ENCODE peak calls at places on chromosomes 12 and 14, in four cellular contexts. One of them, this sample, is unnamed. For H3K4me1, the result is how much of the 10 kb centered on the place peaks cover.

GRCh38 chr12:76637807-76638206 is 78.2 kb upstream of the OSBPL8 start:
- DNase-seq in mammary epithelial cell: peak
- DNase-seq in PC-9: no peak
- DNase-seq in CD8-positive, alpha-beta T cell: no peak
- DNase-seq in this sample: no peak

GRCh38 chr12:100993916-100994315 is 199.3 kb downstream of the ANO4 start:
- DNase-seq in mammary epithelial cell: no peak
- DNase-seq in PC-9: no peak
- DNase-seq in CD8-positive, alpha-beta T cell: no peak
- DNase-seq in this sample: no peak

GRCh38 chr12:62799126-62799736 is 135.7 kb downstream of the PPM1H start:
- DNase-seq in mammary epithelial cell: peak
- DNase-seq in PC-9: peak
- DNase-seq in CD8-positive, alpha-beta T cell: peak
- DNase-seq in this sample: peak

GRCh38 chr14:64649383-64649998 is 54.7 kb upstream of the PLEKHG3 start:
- DNase-seq in mammary epithelial cell: no peak
- DNase-seq in PC-9: no peak
- DNase-seq in CD8-positive, alpha-beta T cell: no peak
- DNase-seq in this sample: no peak

GRCh38 chr14:91883770-91884169 is 16.4 kb upstream of the TC2N start:
- DNase-seq in mammary epithelial cell: no peak
- DNase-seq in PC-9: no peak
- DNase-seq in CD8-positive, alpha-beta T cell: no peak
- DNase-seq in this sample: no peak

GRCh38 chr14:97446087-97446486 is 648.9 kb downstream of the VRK1 start:
- DNase-seq in mammary epithelial cell: no peak
- DNase-seq in PC-9: no peak
- DNase-seq in CD8-positive, alpha-beta T cell: no peak
- DNase-seq in this sample: no peak

GRCh38 chr12:111664961-111665865 is 20.5 kb downstream of the BRAP start:
- DNase-seq in mammary epithelial cell: no peak
- DNase-seq in PC-9: no peak
- DNase-seq in CD8-positive, alpha-beta T cell: no peak
- DNase-seq in this sample: no peak

GRCh38 chr12:93379432-93380308 is 1.9 kb downstream of the NUDT4 start:
- DNase-seq in mammary epithelial cell: peak
- DNase-seq in PC-9: no peak
- DNase-seq in CD8-positive, alpha-beta T cell: no peak
- DNase-seq in this sample: no peak

GRCh38 chr14:75720828-75721227 is 59.8 kb downstream of the TTLL5 start:
- DNase-seq in mammary epithelial cell: peak
- DNase-seq in PC-9: no peak
- DNase-seq in CD8-positive, alpha-beta T cell: no peak
- DNase-seq in this sample: no peak

GRCh38 chr12:54159140-54159539 is 29.6 kb downstream of the SMUG1 start:
- DNase-seq in mammary epithelial cell: peak
- DNase-seq in PC-9: no peak
- DNase-seq in CD8-positive, alpha-beta T cell: peak
- DNase-seq in this sample: no peak

GRCh38 chr14:79483472-79483871 is 727.8 kb downstream of the DIO2 start:
- DNase-seq in mammary epithelial cell: no peak
- DNase-seq in PC-9: no peak
- DNase-seq in CD8-positive, alpha-beta T cell: no peak
- DNase-seq in this sample: no peak

GRCh38 chr12:51631021-51631420 is 40.0 kb downstream of the SCN8A start:
- DNase-seq in mammary epithelial cell: no peak
- DNase-seq in PC-9: no peak
- DNase-seq in CD8-positive, alpha-beta T cell: no peak
- DNase-seq in this sample: no peak

GRCh38 chr12:79451988-79452387 is 238.8 kb downstream of the PAWR start:
- DNase-seq in mammary epithelial cell: peak
- DNase-seq in PC-9: peak
- DNase-seq in CD8-positive, alpha-beta T cell: no peak
- DNase-seq in this sample: no peak

GRCh38 chr12:123115409-123116111 is 35.3 kb downstream of the PITPNM2 start:
- DNase-seq in mammary epithelial cell: peak
- DNase-seq in PC-9: no peak
- DNase-seq in CD8-positive, alpha-beta T cell: peak
- DNase-seq in this sample: no peak

GRCh38 chr12:82880442-82880901 is 193.8 kb downstream of the TMTC2 start:
- DNase-seq in mammary epithelial cell: no peak
- DNase-seq in PC-9: no peak
- DNase-seq in CD8-positive, alpha-beta T cell: no peak
- DNase-seq in this sample: no peak

GRCh38 chr12:63907561-63907960 is 63.1 kb downstream of the SRGAP1 start:
- DNase-seq in mammary epithelial cell: no peak
- DNase-seq in PC-9: no peak
- DNase-seq in CD8-positive, alpha-beta T cell: no peak
- DNase-seq in this sample: no peak

GRCh38 chr12:90712671-90713070 is 242.3 kb downstream of the CCER1 start:
- DNase-seq in mammary epithelial cell: no peak
- DNase-seq in PC-9: no peak
- DNase-seq in CD8-positive, alpha-beta T cell: no peak
- DNase-seq in this sample: no peak

GRCh38 chr14:25132734-25133422 is 82.9 kb upstream of the STXBP6 start:
- DNase-seq in mammary epithelial cell: peak
- DNase-seq in PC-9: peak
- DNase-seq in CD8-positive, alpha-beta T cell: peak
- DNase-seq in this sample: peak

GRCh38 chr14:81187832-81188522 is 32.8 kb downstream of the GTF2A1 start:
- DNase-seq in mammary epithelial cell: no peak
- DNase-seq in PC-9: no peak
- DNase-seq in CD8-positive, alpha-beta T cell: no peak
- DNase-seq in this sample: no peak

GRCh38 chr12:7797698-7798398 is 8.6 kb downstream of the NANOG start:
- DNase-seq in mammary epithelial cell: peak
- DNase-seq in PC-9: no peak
- DNase-seq in CD8-positive, alpha-beta T cell: no peak
- DNase-seq in this sample: no peak

GRCh38 chr12:2693204-2693860 is 101.4 kb upstream of the FKBP4 start:
- DNase-seq in mammary epithelial cell: no peak
- DNase-seq in PC-9: no peak
- DNase-seq in CD8-positive, alpha-beta T cell: no peak
- DNase-seq in this sample: no peak

GRCh38 chr12:2690348-2691000 is 104.3 kb upstream of the FKBP4 start:
- DNase-seq in mammary epithelial cell: no peak
- DNase-seq in PC-9: no peak
- DNase-seq in CD8-positive, alpha-beta T cell: no peak
- DNase-seq in this sample: no peak

GRCh38 chr12:2691340-2692111 is 103.2 kb upstream of the FKBP4 start:
- DNase-seq in mammary epithelial cell: no peak
- DNase-seq in PC-9: no peak
- DNase-seq in CD8-positive, alpha-beta T cell: peak
- DNase-seq in this sample: peak

GRCh38 chr12:2691001-2691339 is 103.8 kb upstream of the FKBP4 start:
- DNase-seq in mammary epithelial cell: no peak
- DNase-seq in PC-9: no peak
- DNase-seq in CD8-positive, alpha-beta T cell: peak
- DNase-seq in this sample: peak

GRCh38 chr12:2692156-2692555 is 102.6 kb upstream of the FKBP4 start:
- DNase-seq in mammary epithelial cell: no peak
- DNase-seq in PC-9: no peak
- DNase-seq in CD8-positive, alpha-beta T cell: peak
- DNase-seq in this sample: no peak
- H3K4me3 ChIP-seq in mammary epithelial cell: no peak
- H3K4me3 ChIP-seq in PC-9: no peak
- H3K4me3 ChIP-seq in CD8-positive, alpha-beta T cell: peak
- H3K4me3 ChIP-seq in this sample: peak

GRCh38 chr12:109488051-109488665 is 10.7 kb downstream of the UBE3B start:
- DNase-seq in mammary epithelial cell: no peak
- DNase-seq in PC-9: no peak
- DNase-seq in CD8-positive, alpha-beta T cell: no peak
- DNase-seq in this sample: no peak
- H3K4me1 ChIP-seq in mammary epithelial cell: under half
- H3K4me1 ChIP-seq in PC-9: under half
- H3K4me1 ChIP-seq in CD8-positive, alpha-beta T cell: under half
- H3K4me1 ChIP-seq in this sample: under half

GRCh38 chr12:113271853-113272561 is 50.7 kb downstream of the TPCN1 start:
- DNase-seq in mammary epithelial cell: peak
- DNase-seq in PC-9: no peak
- DNase-seq in CD8-positive, alpha-beta T cell: no peak
- DNase-seq in this sample: peak
- H3K27ac ChIP-seq in mammary epithelial cell: no peak
- H3K27ac ChIP-seq in PC-9: no peak
- H3K27ac ChIP-seq in CD8-positive, alpha-beta T cell: no peak
- H3K27ac ChIP-seq in this sample: no peak

DNA sequence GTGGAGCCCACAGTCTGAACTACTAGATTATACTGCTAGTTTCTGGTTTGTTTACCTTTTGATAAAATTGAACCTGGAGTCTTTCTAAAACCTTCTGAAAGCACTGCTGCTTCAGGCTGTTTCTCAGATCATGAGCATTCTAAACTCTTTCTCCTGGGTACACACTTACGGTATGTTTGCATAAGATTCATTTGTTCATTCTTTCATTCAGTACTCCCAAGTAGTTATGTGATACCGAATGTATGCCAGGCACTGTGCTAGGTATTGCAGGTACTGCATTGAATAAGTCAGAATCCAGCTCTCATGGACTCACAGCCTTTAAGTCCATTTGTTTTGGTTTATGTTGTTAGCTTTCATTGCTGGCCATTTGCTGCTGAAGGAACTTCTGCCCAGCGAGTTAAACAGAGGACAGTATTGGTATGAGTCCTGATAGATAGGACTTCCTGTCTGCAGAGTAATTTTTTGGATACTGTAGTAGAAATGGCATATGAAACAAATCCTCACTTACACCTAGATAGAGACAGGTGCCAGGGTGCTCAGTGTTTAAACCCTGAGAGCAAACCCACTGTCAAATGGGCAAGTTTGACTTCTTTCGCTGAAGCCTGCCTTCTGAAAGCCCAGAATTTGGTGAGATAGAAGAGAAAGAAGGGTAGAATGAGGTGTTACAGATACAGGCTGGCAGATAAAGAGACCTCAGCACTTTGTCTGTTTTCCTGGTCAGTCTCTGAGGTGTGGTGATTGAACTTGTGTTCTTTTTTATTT is 2.1 kb downstream of the SUSD6 start:
- DNase-seq in mammary epithelial cell: no peak
- DNase-seq in PC-9: no peak
- DNase-seq in CD8-positive, alpha-beta T cell: no peak
- DNase-seq in this sample: no peak
- H3K4me3 ChIP-seq in mammary epithelial cell: peak
- H3K4me3 ChIP-seq in PC-9: no peak
- H3K4me3 ChIP-seq in CD8-positive, alpha-beta T cell: peak
- H3K4me3 ChIP-seq in this sample: peak

GRCh38 chr12:26116829-26117228 is 8.0 kb downstream of the BHLHE41 start:
- DNase-seq in mammary epithelial cell: peak
- DNase-seq in PC-9: no peak
- DNase-seq in CD8-positive, alpha-beta T cell: no peak
- DNase-seq in this sample: no peak

GRCh38 chr12:26118356-26118755 is 6.5 kb downstream of the BHLHE41 start:
- DNase-seq in mammary epithelial cell: no peak
- DNase-seq in PC-9: no peak
- DNase-seq in CD8-positive, alpha-beta T cell: no peak
- DNase-seq in this sample: no peak

GRCh38 chr12:26119391-26119981 is 5.4 kb downstream of the BHLHE41 start:
- DNase-seq in mammary epithelial cell: peak
- DNase-seq in PC-9: no peak
- DNase-seq in CD8-positive, alpha-beta T cell: no peak
- DNase-seq in this sample: no peak

GRCh38 chr12:26114720-26115406 is 10.0 kb downstream of the BHLHE41 start:
- DNase-seq in mammary epithelial cell: no peak
- DNase-seq in PC-9: no peak
- DNase-seq in CD8-positive, alpha-beta T cell: no peak
- DNase-seq in this sample: no peak

DNA sequence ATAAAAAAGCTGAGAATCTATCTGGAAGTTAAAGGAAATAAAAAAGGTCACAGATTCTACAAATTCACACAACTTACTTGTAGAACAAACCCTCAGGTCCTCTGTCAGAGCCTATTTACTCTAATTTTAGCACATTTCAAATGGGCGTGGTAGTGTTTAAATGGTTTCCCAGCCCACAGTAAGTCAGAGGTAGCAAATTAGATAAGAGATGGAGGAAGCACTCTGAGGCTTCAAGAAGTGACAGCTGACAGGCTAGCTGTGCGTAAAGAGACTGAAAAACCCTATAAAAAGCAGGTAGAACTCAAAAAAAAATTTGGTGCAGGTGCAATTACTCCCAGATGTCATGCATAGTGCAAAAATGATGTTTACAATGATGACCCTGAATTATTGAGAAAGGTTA is 7.5 kb downstream of the BHLHE41 start:
- DNase-seq in mammary epithelial cell: no peak
- DNase-seq in PC-9: no peak
- DNase-seq in CD8-positive, alpha-beta T cell: no peak
- DNase-seq in this sample: no peak
- H3K4me1 ChIP-seq in mammary epithelial cell: half or more
- H3K4me1 ChIP-seq in PC-9: half or more
- H3K4me1 ChIP-seq in CD8-positive, alpha-beta T cell: under half
- H3K4me1 ChIP-seq in this sample: under half

GRCh38 chr12:57891639-57892228 is 45.2 kb upstream of the CTDSP2 start:
- DNase-seq in mammary epithelial cell: no peak
- DNase-seq in PC-9: no peak
- DNase-seq in CD8-positive, alpha-beta T cell: no peak
- DNase-seq in this sample: no peak

GRCh38 chr12:57895337-57896138 is 45.8 kb upstream of the ATP23 start:
- DNase-seq in mammary epithelial cell: no peak
- DNase-seq in PC-9: no peak
- DNase-seq in CD8-positive, alpha-beta T cell: no peak
- DNase-seq in this sample: no peak

GRCh38 chr12:57892232-57892987 is 45.9 kb upstream of the CTDSP2 start:
- DNase-seq in mammary epithelial cell: no peak
- DNase-seq in PC-9: no peak
- DNase-seq in CD8-positive, alpha-beta T cell: no peak
- DNase-seq in this sample: no peak

GRCh38 chr12:57894577-57895292 is 46.6 kb upstream of the ATP23 start:
- DNase-seq in mammary epithelial cell: no peak
- DNase-seq in PC-9: no peak
- DNase-seq in CD8-positive, alpha-beta T cell: no peak
- DNase-seq in this sample: no peak

GRCh38 chr12:57893460-57894353 is 47.2 kb upstream of the CTDSP2 start:
- DNase-seq in mammary epithelial cell: no peak
- DNase-seq in PC-9: peak
- DNase-seq in CD8-positive, alpha-beta T cell: no peak
- DNase-seq in this sample: no peak
- H3K27ac ChIP-seq in mammary epithelial cell: no peak
- H3K27ac ChIP-seq in PC-9: no peak
- H3K27ac ChIP-seq in CD8-positive, alpha-beta T cell: no peak
- H3K27ac ChIP-seq in this sample: peak

GRCh38 chr12:121530600-121531355 is 50.0 kb downstream of the KDM2B start:
- DNase-seq in mammary epithelial cell: no peak
- DNase-seq in PC-9: no peak
- DNase-seq in CD8-positive, alpha-beta T cell: peak
- DNase-seq in this sample: peak
- H3K4me3 ChIP-seq in mammary epithelial cell: no peak
- H3K4me3 ChIP-seq in PC-9: no peak
- H3K4me3 ChIP-seq in CD8-positive, alpha-beta T cell: peak
- H3K4me3 ChIP-seq in this sample: peak

GRCh38 chr14:55347040-55347439 is 64.6 kb downstream of the ATG14 start:
- DNase-seq in mammary epithelial cell: no peak
- DNase-seq in PC-9: no peak
- DNase-seq in CD8-positive, alpha-beta T cell: no peak
- DNase-seq in this sample: no peak
- H3K4me1 ChIP-seq in mammary epithelial cell: under half
- H3K4me1 ChIP-seq in PC-9: under half
- H3K4me1 ChIP-seq in CD8-positive, alpha-beta T cell: under half
- H3K4me1 ChIP-seq in this sample: under half